ENCODE peak calls at places on chromosomes 6 and 20, in nine cellular contexts. R is astrocyte of the cerebellum; O is stimulated activated CD4-positive, alpha-beta T cell treated with anti-CD3 and anti-CD28 coated beads, Interleukin-15, amount 100 ng/mL, for 1 hour; K is HS-5; Y is IMR-90; S is HEK293T; W is sigmoid colon; Q is kidney tubule cell; T is chondrocyte. C is an unnamed sample.

GRCh38 chr20:18973499-18974173 is 160.1 kb downstream of the SCP2D1 start:
- DNase-seq in T (no peak), O (no peak), W (peak; percentile 91), Q (no peak), S (no peak), R (no peak), Y (no peak), K (no peak), C (no peak)

GRCh38 chr6:166642646-166643045 is 15.6 kb upstream of the RPS6KA2 start:
- DNase-seq in Y (no peak), Q (no peak), T (no peak), R (no peak), S (no peak), W (no peak), K (no peak), O (no peak), C (no peak)

GRCh38 chr6:39952170-39952569 is 17.9 kb upstream of the MOCS1 start:
- DNase-seq in W (no peak), R (peak; percentile 23), Q (no peak), S (no peak), K (no peak), Y (peak; percentile 14), O (no peak), T (no peak), C (no peak)

GRCh38 chr6:44178424-44179071 is 19.9 kb downstream of the CAPN11 start:
- DNase-seq in T (no peak), Q (no peak), S (no peak), Y (no peak), K (no peak), W (no peak), R (no peak), O (no peak), C (no peak)

GRCh38 chr6:166222631-166223030 is 55.0 kb upstream of the TBXT start:
- DNase-seq in O (no peak), Y (no peak), W (no peak), R (no peak), S (no peak), K (no peak), Q (no peak), T (no peak), C (no peak)

GRCh38 chr6:155262655-155263054 is 1.2 kb upstream of the CLDN20 start:
- DNase-seq in Q (no peak), W (no peak), T (no peak), Y (no peak), S (no peak), R (no peak), O (no peak), K (no peak), C (no peak)

GRCh38 chr20:12095224-12095623 is 177.5 kb downstream of the BTBD3 start:
- DNase-seq in K (no peak), W (no peak), R (no peak), S (no peak), O (no peak), Q (no peak), T (no peak), Y (no peak), C (no peak)

GRCh38 chr6:45586216-45587171 is 208.8 kb upstream of the SUPT3H start:
- DNase-seq in R (no peak), T (no peak), K (no peak), S (no peak), O (no peak), Q (peak; percentile 63), W (no peak), Y (no peak), C (no peak)

GRCh38 chr6:93418448-93419303 is 683 bp downstream of the EPHA7 start:
- DNase-seq in Q (peak; percentile 49), W (peak; percentile 72), T (peak; percentile 90), O (no peak), R (no peak), K (peak; percentile 8), Y (no peak), S (peak; percentile 33), C (no peak)

GRCh38 chr6:143579703-143580102 is 68.2 kb upstream of the FUCA2 start:
- DNase-seq in Q (no peak), R (peak; percentile 65), Y (peak; percentile 95), S (no peak), K (peak; percentile 67), O (no peak), W (peak; percentile 87), T (no peak), C (peak; percentile 85)

GRCh38 chr6:41712651-41713103 is 22.7 kb downstream of the TFEB start:
- DNase-seq in W (peak; percentile 89), T (no peak), Q (peak; percentile 79), S (no peak), K (no peak), O (no peak), Y (no peak), R (no peak), C (no peak)

GRCh38 chr6:52839124-52840055 is 1.2 kb downstream of the GSTA5 start:
- DNase-seq in W (no peak), Y (peak; percentile 62), R (no peak), T (no peak), O (no peak), Q (peak; percentile 82), K (peak; percentile 31), S (peak; percentile 80), C (peak; percentile 67)

GRCh38 chr6:170271771-170272314 is 19.0 kb downstream of the DLL1 start:
- DNase-seq in K (no peak), R (no peak), Q (no peak), O (peak; percentile 59), W (no peak), Y (no peak), T (peak; percentile 42), S (no peak), C (no peak)

GRCh38 chr6:75344455-75344854 is 59.9 kb upstream of the TMEM30A start:
- DNase-seq in K (no peak), O (no peak), T (no peak), S (no peak), Q (no peak), R (no peak), W (no peak), Y (no peak), C (no peak)

GRCh38 chr6:11983306-11983705 is 28.8 kb upstream of the HIVEP1 start:
- DNase-seq in Q (no peak), S (no peak), K (no peak), W (no peak), O (no peak), T (no peak), Y (no peak), R (no peak), C (no peak)